ENCODE peak calls at places on chromosomes 5 and 9, in six cellular contexts. R, Q, N, L, K and O are unnamed samples. For H3K27me3, the result is how much of the 10 kb centered on the place peaks cover.

GRCh38 chr5:11407553-11408145 is 496.6 kb downstream of the CTNND2 start:
- DNase-seq in R (no peak), Q (no peak), N (no peak), L (no peak), K (no peak), O (no peak)

GRCh38 chr5:51326844-51327243 is 56.4 kb upstream of the ISL1 start:
- DNase-seq in R (no peak), Q (no peak), N (no peak), L (no peak), K (no peak), O (no peak)

GRCh38 chr5:143304836-143305475 is 98.5 kb downstream of the NR3C1 start:
- DNase-seq in R (no peak), Q (no peak), N (no peak), L (no peak), K (no peak), O (no peak)

GRCh38 chr9:33489070-33489469 is 15.3 kb upstream of the NOL6 start:
- DNase-seq in R (peak), Q (no peak), N (no peak), L (no peak), K (no peak), O (no peak)

GRCh38 chr5:72397836-72398235 is 77.7 kb downstream of the PTCD2 start:
- DNase-seq in R (no peak), Q (no peak), N (no peak), L (no peak), K (no peak), O (no peak)

GRCh38 chr9:105444130-105444529 is 3.7 kb upstream of the FSD1L start:
- DNase-seq in R (peak), Q (no peak), N (no peak), L (no peak), K (no peak), O (no peak)

GRCh38 chr5:149284501-149284900 is 12.8 kb downstream of the AFAP1L1 start:
- DNase-seq in R (peak), Q (no peak), N (no peak), L (no peak), K (no peak), O (no peak)

GRCh38 chr5:160466121-160466520 is 44.5 kb downstream of the PTTG1 start:
- DNase-seq in R (no peak), Q (no peak), N (no peak), L (no peak), K (no peak), O (no peak)

GRCh38 chr5:926416-927171 is 33.9 kb downstream of the TRIP13 start:
- DNase-seq in R (no peak), Q (peak), N (no peak), L (no peak), K (no peak), O (peak)

GRCh38 chr5:64166201-64166959 is 737 bp downstream of the RNF180 start:
- DNase-seq in R (no peak), Q (peak), N (peak), L (no peak), K (peak), O (peak)

GRCh38 chr9:96777539-96777864 is 385 bp downstream of the ZNF510 start:
- DNase-seq in R (no peak), Q (no peak), N (no peak), L (no peak), K (no peak), O (no peak)

GRCh38 chr9:130117376-130117775 is 54.8 kb upstream of the NCS1 start:
- DNase-seq in R (no peak), Q (no peak), N (no peak), L (no peak), K (no peak), O (no peak)

GRCh38 chr5:176533390-176533789 is 3.8 kb downstream of the RNF44 start:
- DNase-seq in R (no peak), Q (peak), N (no peak), L (no peak), K (no peak), O (no peak)

GRCh38 chr5:102545175-102545574 is 46.4 kb upstream of the SLCO6A1 start:
- DNase-seq in R (no peak), Q (peak), N (no peak), L (no peak), K (no peak), O (no peak)

GRCh38 chr5:36870399-36871040 is 6.0 kb upstream of the NIPBL start:
- DNase-seq in R (peak), Q (peak), N (peak), L (no peak), K (no peak), O (no peak)

GRCh38 chr5:68683632-68684035 is 410.2 kb upstream of the SLC30A5 start:
- DNase-seq in R (peak), Q (peak), N (no peak), L (no peak), K (peak), O (peak)

GRCh38 chr5:37776826-37777225 is 63.0 kb downstream of the GDNF start:
- DNase-seq in R (peak), Q (no peak), N (no peak), L (no peak), K (no peak), O (no peak)

GRCh38 chr5:132471944-132472343 is 18.6 kb downstream of the IRF1 start:
- DNase-seq in R (no peak), Q (no peak), N (no peak), L (no peak), K (no peak), O (peak)

GRCh38 chr5:121350493-121350892 is 501.2 kb upstream of the FTMT start:
- DNase-seq in R (no peak), Q (no peak), N (no peak), L (no peak), K (no peak), O (no peak)

GRCh38 chr9:19156026-19156474 is 28.8 kb upstream of the PLIN2 start:
- DNase-seq in R (no peak), Q (no peak), N (no peak), L (no peak), K (no peak), O (no peak)

GRCh38 chr5:172646716-172647285 is 5.7 kb downstream of the NEURL1B start:
- DNase-seq in R (peak), Q (peak), N (no peak), L (no peak), K (peak), O (no peak)

DNA sequence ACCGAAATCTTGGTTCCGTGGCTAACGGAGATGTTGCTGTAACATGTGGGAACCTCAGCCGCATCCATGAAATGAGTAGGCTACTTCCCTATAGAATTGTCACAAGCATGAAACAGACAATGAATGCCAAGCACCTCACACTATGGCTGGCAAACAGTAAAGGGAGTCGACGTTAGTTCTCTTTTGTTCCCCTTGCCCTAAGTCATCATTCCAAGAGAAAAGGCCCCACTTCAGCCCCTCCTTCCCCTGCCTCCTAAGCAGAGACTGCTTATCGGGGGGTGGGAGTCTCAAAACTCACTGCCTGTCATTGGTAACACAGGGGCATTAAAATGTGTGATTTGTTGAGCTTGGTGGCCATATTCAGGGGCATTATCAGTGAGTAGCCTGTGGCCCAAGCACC is 159.6 kb downstream of the MAPKAP1 start:
- DNase-seq in R (no peak), Q (no peak), N (no peak), L (no peak), K (no peak), O (no peak)
- H3K27ac ChIP-seq in R (no peak), Q (peak), N (no peak), L (no peak), K (peak), O (peak)

GRCh38 chr5:3751846-3752245 is 156.2 kb downstream of the IRX1 start:
- DNase-seq in R (no peak), Q (no peak), N (no peak), L (no peak), K (no peak), O (no peak)
- H3K27me3 ChIP-seq in R (under half), Q (under half), N (under half), L (under half), K (under half), O (under half)

GRCh38 chr9:76658510-76659231 is 105.6 kb upstream of the PCA3 start:
- DNase-seq in R (peak), Q (peak), N (no peak), L (no peak), K (no peak), O (no peak)
- TF ChIP-seq CTCF in R (peak), Q (peak), N (peak), L (peak), K (peak), O (peak)

DNA sequence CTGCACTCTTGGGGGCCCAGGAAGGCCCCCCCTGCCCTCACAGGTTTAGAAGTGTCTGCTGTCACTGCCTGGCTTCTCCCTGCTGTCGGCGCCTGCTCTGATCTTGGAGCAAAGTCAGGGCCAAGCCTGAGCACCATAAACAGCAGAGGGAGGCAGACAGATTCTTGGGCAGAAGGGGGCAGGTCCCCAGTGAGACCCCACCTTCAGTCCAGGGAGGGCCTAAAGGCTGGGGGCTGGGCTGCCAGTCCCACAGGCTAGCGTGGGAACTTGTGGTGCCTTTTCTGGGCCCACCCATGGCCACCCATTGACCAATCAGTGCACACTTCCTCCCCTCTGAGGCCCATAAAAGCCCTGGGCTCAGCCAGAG is 124.0 kb downstream of the OLFM1 start:
- DNase-seq in R (no peak), Q (no peak), N (no peak), L (peak), K (no peak), O (no peak)
- H3K27ac ChIP-seq in R (no peak), Q (no peak), N (no peak), L (no peak), K (no peak), O (no peak)

GRCh38 chr5:179192891-179193470 is 132.8 kb downstream of the ZNF354C start:
- DNase-seq in R (no peak), Q (no peak), N (no peak), L (no peak), K (no peak), O (no peak)
- H3K27me3 ChIP-seq in R (under half), Q (under half), N (under half), L (under half), K (under half), O (under half)

GRCh38 chr5:32503261-32503660 is 58.7 kb upstream of the ZFR start:
- DNase-seq in R (no peak), Q (no peak), N (no peak), L (no peak), K (no peak), O (no peak)

GRCh38 chr5:32501623-32502022 is 57.1 kb upstream of the ZFR start:
- DNase-seq in R (no peak), Q (peak), N (no peak), L (no peak), K (no peak), O (no peak)

GRCh38 chr5:32500206-32500605 is 55.7 kb upstream of the ZFR start:
- DNase-seq in R (no peak), Q (no peak), N (no peak), L (no peak), K (no peak), O (no peak)

GRCh38 chr5:32499261-32499660 is 54.7 kb upstream of the ZFR start:
- DNase-seq in R (no peak), Q (no peak), N (no peak), L (no peak), K (no peak), O (no peak)

DNA sequence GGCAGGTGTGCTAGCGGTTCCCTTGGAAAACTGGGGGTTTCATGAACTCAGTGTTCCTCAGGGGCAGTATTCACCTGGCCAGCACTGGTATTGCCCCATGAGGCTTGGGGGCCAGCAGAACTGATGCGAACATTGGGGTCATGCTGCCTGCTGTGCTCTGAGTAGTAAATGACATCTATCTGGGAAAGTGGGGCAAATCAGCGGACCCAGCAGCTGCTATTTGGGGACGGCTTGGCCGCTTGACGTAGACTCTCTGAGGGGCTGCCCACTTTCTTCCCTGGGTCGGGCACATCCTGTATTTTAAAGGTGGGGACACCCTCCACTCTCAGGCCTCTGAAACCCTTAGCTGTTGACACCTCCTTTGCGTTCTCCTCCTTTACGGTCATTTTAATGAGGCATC is 56.5 kb upstream of the ZFR start:
- DNase-seq in R (no peak), Q (no peak), N (no peak), L (no peak), K (no peak), O (no peak)
- TF ChIP-seq CTCF in R (no peak), Q (no peak), N (no peak), L (no peak), K (no peak), O (no peak)

GRCh38 chr5:95644351-95645042 is 2.1 kb upstream of the RFESD start:
- DNase-seq in R (peak), Q (peak), N (peak), L (peak), K (no peak), O (peak)

GRCh38 chr5:95643152-95643551 is 3.4 kb upstream of the RFESD start:
- DNase-seq in R (no peak), Q (no peak), N (no peak), L (no peak), K (no peak), O (no peak)

GRCh38 chr5:95647886-95648860 is 1.6 kb downstream of the RFESD start:
- DNase-seq in R (peak), Q (peak), N (no peak), L (no peak), K (no peak), O (no peak)

GRCh38 chr5:95646569-95647330 is at the start of gene RFESD:
- DNase-seq in R (peak), Q (peak), N (peak), L (peak), K (peak), O (peak)

DNA sequence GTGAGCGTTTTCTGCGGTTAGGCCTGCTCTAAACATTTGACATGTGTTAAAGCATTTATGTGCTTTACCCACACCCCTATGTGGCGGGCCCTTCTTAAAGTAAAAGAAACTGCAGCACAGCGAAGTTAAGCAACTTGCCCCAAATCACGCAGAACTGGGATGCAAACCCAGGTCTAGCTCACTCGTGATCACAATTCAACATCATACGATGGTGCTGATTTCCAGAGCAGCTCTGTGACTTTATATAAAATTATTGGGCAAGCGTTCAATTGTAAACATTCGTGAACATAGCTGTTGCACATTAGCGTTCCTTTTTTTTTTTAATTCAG is 718 bp downstream of the RFESD start:
- DNase-seq in R (no peak), Q (no peak), N (no peak), L (no peak), K (no peak), O (no peak)
- H3K27ac ChIP-seq in R (peak), Q (peak), N (peak), L (peak), K (peak), O (peak)